ENCODE peak calls at places on chromosomes 11 and 22, in four cellular contexts. N, J, Q and S are unnamed samples. For H3K27me3, the result is how much of the 10 kb centered on the place peaks cover.

GRCh38 chr11:69352715-69353325 is 58.9 kb downstream of the MYEOV start:
- DNase-seq in N (peak), Q (no peak), J (no peak), S (peak)

GRCh38 chr11:119314748-119315138 is 2.2 kb downstream of the MCAM start:
- DNase-seq in Q (no peak), J (no peak), N (no peak), S (no peak)

GRCh38 chr11:73307323-73308002 is 613 bp upstream of the ARHGEF17 start:
- DNase-seq in N (peak), J (peak), Q (peak), S (peak)

GRCh38 chr11:74288161-74288560 is 23.3 kb downstream of the P4HA3 start:
- DNase-seq in J (no peak), Q (no peak), N (peak), S (no peak)

GRCh38 chr11:16365456-16366355 is 9.4 kb upstream of the SOX6 start:
- DNase-seq in N (no peak), Q (no peak), J (no peak), S (no peak)

GRCh38 chr22:29167032-29167911 is 38.4 kb upstream of the EMID1 start:
- DNase-seq in J (no peak), N (no peak), Q (peak), S (no peak)

GRCh38 chr11:63999349-64000025 is 13.2 kb downstream of the OTUB1 start:
- DNase-seq in N (no peak), Q (peak), J (peak), S (peak)

GRCh38 chr11:119363874-119364590 is 17.5 kb downstream of the USP2 start:
- DNase-seq in Q (peak), J (peak), N (no peak), S (no peak)

GRCh38 chr11:120662071-120662611 is 150.6 kb downstream of the GRIK4 start:
- DNase-seq in Q (peak), N (no peak), J (no peak), S (no peak)

GRCh38 chr11:114607753-114608459 is 12.3 kb upstream of the NXPE4 start:
- DNase-seq in N (no peak), Q (no peak), J (no peak), S (no peak)

GRCh38 chr11:78085972-78086371 is 6.3 kb upstream of the NDUFC2 start:
- DNase-seq in N (no peak), J (no peak), Q (no peak), S (no peak)

GRCh38 chr11:808427-809286 is 1.1 kb upstream of the RPLP2 start:
- DNase-seq in J (no peak), N (no peak), Q (peak), S (no peak)

GRCh38 chr22:32413715-32414114 is 1.7 kb upstream of the RTCB start:
- DNase-seq in J (no peak), N (no peak), Q (no peak), S (no peak)

GRCh38 chr11:125389339-125390166 is 106.5 kb downstream of the FEZ1 start:
- DNase-seq in J (no peak), N (no peak), Q (peak), S (no peak)

GRCh38 chr11:78230161-78230877 is 41.6 kb downstream of the USP35 start:
- DNase-seq in Q (no peak), N (no peak), J (peak), S (no peak)

GRCh38 chr11:8732748-8733241 is 50.2 kb downstream of the RPL27A start:
- DNase-seq in J (peak), N (no peak), Q (peak), S (no peak)

GRCh38 chr22:49207008-49207775 is 620.5 kb downstream of the BRD1 start:
- DNase-seq in N (no peak), J (peak), Q (peak), S (no peak)
- H3K27me3 ChIP-seq in N (under half), J (under half), Q (under half), S (under half)

DNA sequence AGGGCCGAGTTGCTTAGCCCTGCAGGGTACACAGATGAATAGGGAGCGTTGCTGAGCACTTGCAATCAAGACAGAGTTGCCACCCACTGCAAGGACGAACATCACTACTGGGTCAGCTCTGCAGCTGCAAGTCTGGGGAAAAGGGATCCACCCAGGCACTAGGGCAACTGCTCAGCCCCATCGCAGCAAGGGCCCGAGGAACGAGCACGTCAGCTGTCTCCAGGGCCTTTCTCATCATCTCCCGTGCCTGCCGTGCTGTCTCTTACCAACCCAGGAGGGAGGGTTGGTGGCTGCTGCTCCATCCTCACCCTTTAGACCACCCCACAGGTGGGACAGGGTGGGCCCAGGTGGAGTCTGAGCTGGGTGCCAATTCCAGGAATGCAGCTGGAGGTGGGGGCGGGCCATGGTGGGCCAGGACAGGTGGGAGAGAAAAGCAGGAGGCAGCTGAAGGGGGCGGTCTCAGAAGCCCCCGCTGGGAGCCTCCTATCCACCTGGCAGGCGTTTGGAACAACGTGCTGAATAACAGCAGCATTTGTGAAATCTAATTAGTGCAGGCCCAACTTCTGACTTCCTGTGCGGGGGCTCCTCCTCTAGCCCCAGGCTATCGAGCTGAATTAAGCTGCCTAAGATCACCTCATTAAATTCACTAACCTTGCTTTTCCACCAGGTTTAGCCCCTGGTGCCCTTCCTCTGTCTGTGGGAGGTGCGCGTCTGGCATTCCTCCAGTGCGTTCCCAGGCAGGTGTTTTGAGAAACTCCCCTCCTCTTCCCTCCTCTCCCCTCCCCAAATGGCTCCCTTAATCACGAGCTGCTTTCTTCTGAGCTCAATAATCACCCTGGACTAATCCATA is 252.5 kb downstream of the ST3GAL4 start:
- DNase-seq in N (no peak), J (no peak), Q (no peak), S (no peak)
- H3K4me3 ChIP-seq in N (no peak), J (no peak), Q (no peak), S (no peak)

GRCh38 chr22:22768885-22769284 is 118.7 kb upstream of the IGLL5 start:
- DNase-seq in N (no peak), J (no peak), Q (no peak), S (no peak)
- H3K27me3 ChIP-seq in N (under half), J (under half), Q (under half), S (under half)

GRCh38 chr11:130652671-130653335 is 204.4 kb downstream of the ADAMTS15 start:
- DNase-seq in N (no peak), Q (no peak), J (no peak), S (no peak)
- H3K4me3 ChIP-seq in N (no peak), Q (no peak), J (no peak), S (no peak)

GRCh38 chr11:129968611-129969419 is 33.8 kb downstream of the PRDM10 start:
- DNase-seq in J (no peak), N (no peak), Q (no peak), S (no peak)

GRCh38 chr11:129972596-129972995 is 30.0 kb downstream of the PRDM10 start:
- DNase-seq in J (no peak), N (no peak), Q (no peak), S (no peak)

GRCh38 chr11:129967996-129968395 is 34.6 kb downstream of the PRDM10 start:
- DNase-seq in N (no peak), Q (no peak), J (no peak), S (no peak)

GRCh38 chr11:129973068-129973467 is 29.6 kb downstream of the PRDM10 start:
- DNase-seq in J (no peak), N (no peak), Q (no peak), S (no peak)

GRCh38 chr11:129969973-129970372 is 32.7 kb downstream of the PRDM10 start:
- DNase-seq in Q (no peak), J (no peak), N (no peak), S (no peak)
- H3K27me3 ChIP-seq in Q (under half), J (under half), N (under half), S (under half)